ENCODE peak calls at places on chromosomes 3 and 15, in four cellular contexts. F is upper lobe of right lung; T is PC-3; P is stimulated activated CD4-positive, alpha-beta T cell treated with anti-CD3 and anti-CD28 coated beads, Interleukin-12 subunit alpha, Interleukin-12 subunit beta, amount 100 ng/mL, for 48 hours. I is an unnamed sample.

GRCh38 chr3:107496855-107497254 is 25.9 kb upstream of the BBX start:
- DNase-seq in F (no peak), T (peak), P (no peak), I (no peak)

GRCh38 chr3:49469037-49469875 is 811 bp upstream of the DAG1 start:
- DNase-seq in F (peak), T (peak), P (no peak), I (peak)

GRCh38 chr3:101138817-101139216 is 145.6 kb upstream of the ABI3BP start:
- DNase-seq in F (no peak), T (no peak), P (no peak), I (no peak)

GRCh38 chr15:37813306-37813705 is 121.1 kb upstream of the TMCO5A start:
- DNase-seq in F (no peak), T (no peak), P (no peak), I (no peak)

GRCh38 chr3:134092231-134092701 is 62.5 kb upstream of the SLCO2A1 start:
- DNase-seq in F (no peak), T (no peak), P (no peak), I (peak)

GRCh38 chr15:37109952-37110630 is 9.7 kb upstream of the MEIS2 start:
- DNase-seq in F (no peak), T (no peak), P (no peak), I (peak)

GRCh38 chr15:101012326-101013040 is 93.3 kb downstream of the LRRK1 start:
- DNase-seq in F (no peak), T (no peak), P (no peak), I (peak)

GRCh38 chr15:48400086-48400485 is 68.9 kb downstream of the DUT start:
- DNase-seq in F (no peak), T (no peak), P (no peak), I (no peak)

GRCh38 chr3:146590521-146590920 is 14.6 kb downstream of the PLSCR5 start:
- DNase-seq in F (no peak), T (peak), P (no peak), I (no peak)

GRCh38 chr3:126986001-126986400 is 3.1 kb downstream of the PLXNA1 start:
- DNase-seq in F (no peak), T (no peak), P (no peak), I (no peak)